ENCODE peak calls at places on chromosomes 4 and X, in six cellular contexts. W, P, R, U, G and Z are unnamed samples.

GRCh38 chr4:16721618-16722291 is 176.7 kb downstream of the LDB2 start:
- DNase-seq in W (no peak), P (peak), R (no peak), U (no peak), G (no peak), Z (no peak)

GRCh38 chr4:27123050-27123768 is 262.6 kb downstream of the STIM2 start:
- DNase-seq in W (no peak), P (no peak), R (no peak), U (no peak), G (no peak), Z (no peak)

GRCh38 chrX:27086221-27086620 is 376.9 kb downstream of the PPP4R3C start:
- DNase-seq in W (no peak), P (no peak), R (no peak), U (no peak), G (no peak), Z (no peak)

GRCh38 chr4:121216438-121216837 is 52.3 kb upstream of the TNIP3 start:
- DNase-seq in W (no peak), P (no peak), R (no peak), U (no peak), G (no peak), Z (no peak)

GRCh38 chrX:49838374-49838773 is 9.3 kb downstream of the PAGE4 start:
- DNase-seq in W (peak), P (peak), R (no peak), U (peak), G (peak), Z (no peak)

GRCh38 chr4:13912436-13912835 is 284.9 kb upstream of the BOD1L1 start:
- DNase-seq in W (no peak), P (no peak), R (no peak), U (no peak), G (no peak), Z (no peak)

GRCh38 chrX:19955306-19955705 is 35.6 kb downstream of the BCLAF3 start:
- DNase-seq in W (no peak), P (no peak), R (no peak), U (no peak), G (no peak), Z (no peak)

GRCh38 chrX:49956313-49956712 is 33.9 kb downstream of the CLCN5 start:
- DNase-seq in W (no peak), P (no peak), R (no peak), U (no peak), G (no peak), Z (no peak)

GRCh38 chrX:128460835-128461234 is 408.6 kb upstream of the ACTRT1 start:
- DNase-seq in W (no peak), P (no peak), R (no peak), U (no peak), G (no peak), Z (no peak)

GRCh38 chr4:43133566-43133965 is 241.1 kb downstream of the GRXCR1 start:
- DNase-seq in W (no peak), P (no peak), R (no peak), U (no peak), G (no peak), Z (no peak)

GRCh38 chrX:49058794-49059193 is at the start of gene CCDC120:
- DNase-seq in W (no peak), P (peak), R (no peak), U (no peak), G (no peak), Z (no peak)

GRCh38 chr4:10461091-10461849 is 4.0 kb upstream of the ZNF518B start:
- DNase-seq in W (peak), P (peak), R (peak), U (peak), G (peak), Z (no peak)

GRCh38 chrX:9644335-9644734 is 121.3 kb downstream of the GPR143 start:
- DNase-seq in W (no peak), P (no peak), R (no peak), U (no peak), G (no peak), Z (no peak)

GRCh38 chrX:116204947-116205346 is 34.4 kb downstream of the AGTR2 start:
- DNase-seq in W (peak), P (peak), R (no peak), U (no peak), G (peak), Z (no peak)

GRCh38 chr4:89253306-89253705 is 54.3 kb downstream of the GPRIN3 start:
- DNase-seq in W (no peak), P (peak), R (no peak), U (no peak), G (no peak), Z (no peak)

GRCh38 chr4:157514711-157515110 is 294.2 kb downstream of the GRIA2 start:
- DNase-seq in W (peak), P (no peak), R (no peak), U (no peak), G (no peak), Z (no peak)

GRCh38 chr4:105620640-105621323 is 68.4 kb downstream of the ARHGEF38 start:
- DNase-seq in W (no peak), P (no peak), R (no peak), U (no peak), G (peak), Z (no peak)

GRCh38 chrX:71638409-71638808 is 20.1 kb upstream of the CXCR3 start:
- DNase-seq in W (no peak), P (no peak), R (no peak), U (no peak), G (no peak), Z (no peak)

GRCh38 chrX:108139303-108139702 is 47.7 kb downstream of the ATG4A start:
- DNase-seq in W (no peak), P (no peak), R (no peak), U (no peak), G (no peak), Z (no peak)

GRCh38 chr4:102760645-102761477 is at the start of gene MANBA:
- DNase-seq in W (peak), P (peak), R (peak), U (peak), G (peak), Z (no peak)

GRCh38 chr4:13481569-13481968 is 2.6 kb downstream of the RAB28 start:
- DNase-seq in W (no peak), P (no peak), R (no peak), U (no peak), G (no peak), Z (no peak)

GRCh38 chrX:110310896-110311295 is 7.0 kb downstream of the AMMECR1 start:
- DNase-seq in W (no peak), P (peak), R (no peak), U (no peak), G (no peak), Z (no peak)

GRCh38 chr4:150986085-150986484 is 29.0 kb downstream of the LRBA start:
- DNase-seq in W (no peak), P (no peak), R (no peak), U (no peak), G (no peak), Z (no peak)

GRCh38 chrX:65723706-65724105 is 56.3 kb downstream of the MSN start:
- DNase-seq in W (no peak), P (peak), R (no peak), U (no peak), G (no peak), Z (no peak)

GRCh38 chrX:74453178-74453577 is 31.9 kb downstream of the SLC16A2 start:
- DNase-seq in W (no peak), P (no peak), R (no peak), U (no peak), G (no peak), Z (no peak)

GRCh38 chr4:167775374-167775773 is 317.0 kb upstream of the ANXA10 start:
- DNase-seq in W (no peak), P (no peak), R (no peak), U (no peak), G (no peak), Z (no peak)

GRCh38 chr4:7103031-7103598 is 35.3 kb upstream of the GRPEL1 start:
- DNase-seq in W (peak), P (peak), R (peak), U (peak), G (peak), Z (no peak)

GRCh38 chr4:58214376-58214775 is 1104.2 kb upstream of the IGFBP7 start:
- DNase-seq in W (no peak), P (no peak), R (no peak), U (no peak), G (no peak), Z (no peak)

GRCh38 chrX:79107891-79108718 is 36.4 kb upstream of the GPR174 start:
- DNase-seq in W (no peak), P (peak), R (no peak), U (no peak), G (no peak), Z (no peak)

GRCh38 chr4:132958457-132959263 is 190.4 kb upstream of the PCDH10 start:
- DNase-seq in W (no peak), P (no peak), R (no peak), U (no peak), G (no peak), Z (no peak)

GRCh38 chr4:174252412-174252811 is 31.1 kb downstream of the FBXO8 start:
- DNase-seq in W (no peak), P (no peak), R (no peak), U (no peak), G (no peak), Z (no peak)

GRCh38 chr4:82842593-82842992 is 44.0 kb upstream of the SCD5 start:
- DNase-seq in W (no peak), P (no peak), R (no peak), U (no peak), G (no peak), Z (no peak)

GRCh38 chr4:52368895-52369294 is 290.2 kb downstream of the USP46 start:
- DNase-seq in W (no peak), P (no peak), R (no peak), U (no peak), G (no peak), Z (no peak)

GRCh38 chrX:106933538-106933961 is 13.3 kb downstream of the CLDN2 start:
- DNase-seq in W (no peak), P (no peak), R (peak), U (no peak), G (no peak), Z (no peak)

GRCh38 chrX:23898412-23898959 is 9.3 kb downstream of the APOO start:
- DNase-seq in W (no peak), P (no peak), R (no peak), U (no peak), G (peak), Z (no peak)

GRCh38 chr4:38424171-38424871 is 239.7 kb upstream of the KLF3 start:
- DNase-seq in W (peak), P (no peak), R (no peak), U (peak), G (no peak), Z (no peak)

GRCh38 chr4:188127157-188127874 is 11.9 kb upstream of the TRIML1 start:
- DNase-seq in W (no peak), P (no peak), R (no peak), U (no peak), G (peak), Z (no peak)

GRCh38 chr4:8727546-8728510 is 135.3 kb downstream of the CPZ start:
- DNase-seq in W (no peak), P (peak), R (peak), U (no peak), G (no peak), Z (no peak)